ENCODE peak calls at places on chromosomes 1 and 21, in five cellular contexts. W is heart left ventricle, O is bronchial epithelial cell, Q is heart right ventricle, T is psoas muscle. C is an unnamed sample.

GRCh38 chr1:8203056-8203455 is 114.9 kb upstream of the SLC45A1 start:
- DNase-seq in W (no peak), O (no peak), Q (no peak), T (peak; percentile 48), C (no peak)

GRCh38 chr1:119742193-119742592 is 26.5 kb downstream of the HMGCS2 start:
- DNase-seq in W (peak; percentile 67), O (no peak), Q (peak; percentile 34), T (no peak), C (no peak)

GRCh38 chr1:47434051-47434842 is 3.6 kb upstream of the FOXD2 start:
- DNase-seq in W (peak; percentile 68), O (peak; percentile 22), Q (peak; percentile 65), T (peak; percentile 70), C (no peak)

GRCh38 chr1:201137579-201138310 is 10.8 kb upstream of the ASCL5 start:
- DNase-seq in W (peak; percentile 61), O (peak; percentile 32), Q (peak; percentile 64), T (peak; percentile 84), C (no peak)

GRCh38 chr1:201026746-201027145 is 3.2 kb upstream of the KIF21B start:
- DNase-seq in W (no peak), O (no peak), Q (no peak), T (no peak), C (no peak)

GRCh38 chr1:14815175-14815882 is 216.8 kb downstream of the KAZN start:
- DNase-seq in W (no peak), O (no peak), Q (no peak), T (no peak), C (no peak)

GRCh38 chr1:205913451-205914204 is 29.6 kb downstream of the SLC26A9 start:
- DNase-seq in W (peak; percentile 86), O (no peak), Q (peak; percentile 67), T (peak; percentile 77), C (no peak)

GRCh38 chr1:189962171-189962570 is 515.5 kb downstream of the BRINP3 start:
- DNase-seq in W (no peak), O (peak; percentile 50), Q (no peak), T (no peak), C (no peak)

GRCh38 chr1:10250663-10251062 is 40.3 kb downstream of the KIF1B start:
- DNase-seq in W (no peak), O (no peak), Q (no peak), T (peak; percentile 69), C (no peak)

GRCh38 chr1:192697771-192698170 is 61.8 kb downstream of the RGS13 start:
- DNase-seq in W (no peak), O (no peak), Q (no peak), T (no peak), C (no peak)

GRCh38 chr1:6126028-6126427 is 54.1 kb downstream of the CHD5 start:
- DNase-seq in W (no peak), O (no peak), Q (peak; percentile 2), T (no peak), C (no peak)

GRCh38 chr1:25766721-25767436 is 33.1 kb upstream of the SELENON start:
- DNase-seq in W (no peak), O (no peak), Q (peak; percentile 43), T (peak; percentile 80), C (no peak)

GRCh38 chr1:203271018-203271743 is 34.1 kb upstream of the BTG2 start:
- DNase-seq in W (peak; percentile 73), O (peak; percentile 68), Q (no peak), T (no peak), C (no peak)

GRCh38 chr1:108955881-108956280 is 7.4 kb downstream of the CLCC1 start:
- DNase-seq in W (no peak), O (no peak), Q (no peak), T (no peak), C (no peak)

GRCh38 chr1:58250587-58250948 is 296.0 kb downstream of the OMA1 start:
- DNase-seq in W (no peak), O (no peak), Q (no peak), T (no peak), C (peak; percentile 12)

GRCh38 chr1:58248067-58248466 is 298.5 kb downstream of the OMA1 start:
- DNase-seq in W (no peak), O (no peak), Q (no peak), T (no peak), C (no peak)

GRCh38 chr1:58249729-58250586 is 296.6 kb downstream of the OMA1 start:
- DNase-seq in W (peak; percentile 35), O (peak; percentile 25), Q (peak; percentile 30), T (peak; percentile 50), C (peak; percentile 15)

GRCh38 chr1:58249371-58249728 is 297.2 kb downstream of the OMA1 start:
- DNase-seq in W (no peak), O (no peak), Q (no peak), T (no peak), C (no peak)

DNA sequence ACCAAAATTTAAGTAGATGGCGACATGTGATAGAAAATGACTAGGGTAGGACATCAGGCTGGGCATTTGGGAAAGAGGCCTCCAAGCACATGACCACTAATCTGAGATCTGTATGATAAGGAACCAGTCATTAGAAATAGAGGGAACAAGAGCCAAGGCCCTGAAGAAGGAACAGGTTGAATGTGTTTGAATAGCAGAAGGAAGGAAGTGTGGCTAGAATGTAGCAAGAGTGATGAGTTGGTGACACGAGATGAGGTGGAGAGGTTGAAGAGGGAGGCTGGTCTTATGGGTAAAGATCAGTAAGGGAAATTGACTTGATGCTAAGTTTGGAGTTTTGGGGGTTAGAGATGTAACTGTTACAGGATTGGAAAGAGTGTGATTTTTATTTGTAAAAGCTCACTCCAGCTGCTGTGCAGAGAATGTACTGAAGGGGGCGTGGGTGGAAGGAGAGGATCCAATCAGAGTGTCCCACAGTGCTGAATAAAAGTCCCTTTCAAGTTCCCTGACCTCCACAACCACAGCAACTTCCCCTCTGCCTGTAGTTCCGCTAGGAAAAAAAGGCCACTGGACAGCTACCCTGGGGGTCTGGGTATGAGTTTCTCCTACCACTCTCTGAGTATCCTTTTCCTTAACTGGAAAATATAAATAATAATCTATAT is 295.0 kb downstream of the OMA1 start:
- DNase-seq in W (no peak), O (no peak), Q (no peak), T (no peak), C (no peak)
- TF ChIP-seq CTCF in W (no peak), O (no peak), Q (peak; percentile 25), T (no peak), C (peak; percentile 46)

GRCh38 chr21:36028127-36029069 is 31.9 kb downstream of the SETD4 start:
- DNase-seq in W (peak; percentile 70), O (peak; percentile 62), Q (peak; percentile 57), T (peak; percentile 81), C (peak; percentile 37)
- H3K4me3 ChIP-seq in W (no peak overlapping the region), O (no peak overlapping the region), Q (no peak overlapping the region), T (no peak overlapping the region), C (no peak overlapping the region)

GRCh38 chr1:179059185-179059483 is 22.7 kb upstream of the TOR3A start:
- DNase-seq in W (no peak), O (no peak), Q (no peak), T (no peak), C (no peak)

GRCh38 chr1:179058343-179059184 is 23.3 kb upstream of the TOR3A start:
- DNase-seq in W (no peak), O (no peak), Q (no peak), T (no peak), C (no peak)

GRCh38 chr1:179053486-179053885 is 27.8 kb downstream of the FAM20B start:
- DNase-seq in W (no peak), O (no peak), Q (no peak), T (no peak), C (no peak)

GRCh38 chr1:179052776-179053175 is 27.1 kb downstream of the FAM20B start:
- DNase-seq in W (no peak), O (no peak), Q (no peak), T (no peak), C (no peak)

DNA sequence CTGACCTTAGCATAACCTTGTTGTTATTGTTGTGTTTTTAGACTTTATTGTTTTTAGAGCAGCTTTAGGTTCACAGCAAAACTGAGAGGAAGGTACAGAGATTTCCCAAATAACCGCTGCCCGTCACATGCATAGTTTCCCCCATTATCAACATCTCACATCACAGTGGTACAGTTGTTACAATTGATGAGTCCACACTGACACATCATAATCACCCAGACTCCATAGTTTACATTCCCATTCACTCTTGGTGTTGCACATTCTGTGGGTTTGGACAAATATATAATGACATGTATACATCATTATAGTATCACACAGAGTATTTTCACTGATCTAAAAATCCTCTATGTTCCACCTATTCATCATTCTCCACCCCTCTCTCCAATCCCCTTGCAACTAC is 25.9 kb upstream of the TOR3A start:
- DNase-seq in W (no peak), O (no peak), Q (no peak), T (no peak), C (no peak)
- H3K36me3 ChIP-seq in W (peaks cover 39% of the 10 kb centered on the region), O (no peaks in the 10 kb centered on the region), Q (peaks cover 3% of the 10 kb centered on the region), T (peaks cover 3% of the 10 kb centered on the region), C (no peaks in the 10 kb centered on the region)

GRCh38 chr1:212920895-212921294 is 29.4 kb upstream of the VASH2 start:
- DNase-seq in W (no peak), O (no peak), Q (no peak), T (no peak), C (no peak)
- TF ChIP-seq CTCF in W (no peak), O (peak; percentile 26), Q (peak; percentile 32), T (peak; percentile 27), C (peak; percentile 67)

GRCh38 chr1:197915797-197916686 is 1.1 kb upstream of the LHX9 start:
- DNase-seq in W (peak; percentile 69), O (peak; percentile 40), Q (peak; percentile 60), T (peak; percentile 81), C (no peak)
- H3K4me3 ChIP-seq in W (peak overlapping the region; percentile 41), O (no peak overlapping the region), Q (peak overlapping the region; percentile 52), T (peak overlapping the region; percentile 60), C (peak overlapping the region; percentile 40)

C was measured in GM06990.